ENCODE peak calls at places on chromosomes 13 and 19, in four cellular contexts. J is RWPE2, E is esophagus squamous epithelium, H is neural progenitor cell. S is an unnamed sample.
A peak's percentile ranks its signal among the peaks of the same experiment; 100 is the strongest.

GRCh38 chr13:85379433-85379832 is 419.8 kb downstream of the SLITRK6 start:
- DNase-seq in H (no peak), J (no peak), E (no peak), S (no peak)

GRCh38 chr13:28597641-28598040 is 61.3 kb upstream of the POMP start:
- DNase-seq in J (no peak), H (no peak), E (no peak), S (no peak)

GRCh38 chr13:33676700-33677048 is 141.3 kb upstream of the RFC3 start:
- DNase-seq in E (no peak), H (no peak), J (no peak), S (no peak)

GRCh38 chr19:11577451-11578341 is at the start of gene ACP5:
- DNase-seq in J (no peak), E (no peak), H (no peak), S (no peak)

GRCh38 chr19:7480222-7480974 is 8.4 kb downstream of the PEX11G start:
- DNase-seq in H (no peak), J (no peak), E (no peak), S (no peak)

GRCh38 chr13:92622905-92623304 is 603.7 kb upstream of the GPC6 start:
- DNase-seq in J (no peak), H (no peak), E (no peak), S (no peak)

GRCh38 chr19:18194554-18195238 is 1.7 kb downstream of the MPV17L2 start:
- DNase-seq in J (no peak), E (no peak), H (peak; percentile 58), S (peak; percentile 90)

GRCh38 chr19:41323430-41324125 is 13.6 kb downstream of the CCDC97 start:
- DNase-seq in H (no peak), J (no peak), E (no peak), S (peak; percentile 93)

GRCh38 chr19:21940684-21941083 is 70.1 kb downstream of the ZNF208 start:
- DNase-seq in J (no peak), H (no peak), E (no peak), S (no peak)

GRCh38 chr13:50275392-50276063 is 260.3 kb downstream of the KCNRG start:
- DNase-seq in E (no peak), H (no peak), J (no peak), S (no peak)

GRCh38 chr19:18589380-18590272 is 1.0 kb downstream of the REX1BD start:
- DNase-seq in H (peak; percentile 90), J (peak; percentile 75), E (no peak), S (peak; percentile 95)

GRCh38 chr13:23445794-23446193 is 12.3 kb upstream of the SACS start:
- DNase-seq in E (no peak), H (no peak), J (no peak), S (no peak)

GRCh38 chr19:37876047-37876446 is 30.3 kb downstream of the WDR87 start:
- DNase-seq in E (no peak), J (no peak), H (no peak), S (no peak)

GRCh38 chr13:46143239-46143701 is 38.4 kb upstream of the CPB2 start:
- DNase-seq in H (no peak), J (no peak), E (no peak), S (no peak)

GRCh38 chr13:86737334-86737932 is 933.7 kb upstream of the SLITRK5 start:
- DNase-seq in H (no peak), J (no peak), E (no peak), S (peak; percentile 41)

GRCh38 chr13:32248789-32249188 is 66.4 kb downstream of the ZAR1L start:
- DNase-seq in J (no peak), E (no peak), H (no peak), S (no peak)

GRCh38 chr13:49220035-49220855 is at the start of gene MLNR:
- DNase-seq in E (no peak), H (peak; percentile 76), J (no peak), S (peak; percentile 91)

GRCh38 chr13:45728759-45729158 is 26.6 kb downstream of the CBY2 start:
- DNase-seq in J (no peak), H (peak; percentile 66), E (no peak), S (peak; percentile 88)

GRCh38 chr19:14031719-14032480 is at the start of gene IL27RA:
- DNase-seq in J (no peak), H (peak; percentile 75), E (no peak), S (peak; percentile 88)

GRCh38 chr19:3645726-3646125 is 19.1 kb upstream of the CACTIN start:
- DNase-seq in E (no peak), H (no peak), J (no peak), S (no peak)

GRCh38 chr19:2294377-2295335 is 12.7 kb upstream of the PEAK3 start:
- DNase-seq in H (no peak), E (no peak), J (no peak), S (no peak)

GRCh38 chr13:98480915-98481510 is 95.9 kb downstream of the STK24 start:
- DNase-seq in H (no peak), J (no peak), E (no peak), S (no peak)

DNA sequence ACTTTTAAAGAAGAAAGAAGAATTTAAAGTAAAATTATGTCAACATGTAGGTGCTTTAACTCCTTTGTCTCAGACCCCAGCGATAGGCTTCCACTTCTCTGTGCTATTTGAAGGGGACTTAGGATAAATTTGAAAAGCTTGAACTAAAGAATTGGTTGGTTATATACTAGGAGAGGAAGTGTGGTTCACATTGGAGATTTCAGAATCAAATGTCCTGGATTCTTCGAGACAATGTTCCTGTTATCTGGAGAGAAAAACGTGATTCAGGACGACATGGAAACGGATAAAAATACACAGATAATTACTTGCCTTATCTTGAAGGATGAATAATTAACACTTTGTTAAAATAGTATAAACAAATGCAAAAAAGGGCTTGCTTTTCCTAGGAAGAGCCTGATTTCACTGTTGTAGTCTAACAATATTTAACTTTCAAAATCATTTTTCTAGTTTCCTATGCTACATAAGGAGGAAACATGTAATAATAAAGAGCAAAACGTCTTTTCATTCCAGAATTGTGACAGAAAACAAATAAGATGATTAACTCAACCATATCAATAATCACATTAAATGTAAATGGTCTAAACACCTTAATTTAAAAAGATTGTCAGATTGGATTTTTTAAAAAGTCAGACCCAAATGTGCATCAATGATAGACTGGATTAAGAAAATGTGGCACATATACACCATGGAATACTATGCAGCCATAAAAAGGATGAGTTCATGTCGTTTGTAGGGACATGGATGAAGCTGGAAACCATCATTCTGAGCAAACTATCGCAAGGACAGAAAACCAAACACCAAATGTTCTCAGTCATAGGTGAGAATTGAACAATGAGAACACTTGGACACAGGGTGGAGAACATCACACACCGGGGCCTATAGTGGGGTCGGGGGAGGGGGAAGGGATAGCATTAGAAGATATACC is 724 bp upstream of the ZNF780A start:
- DNase-seq in H (no peak), J (no peak), E (no peak), S (no peak)
- H3K9me3 ChIP-seq in H (no peaks in the 10 kb centered on the region), J (no peaks in the 10 kb centered on the region), E (no peaks in the 10 kb centered on the region), S (peaks cover 24% of the 10 kb centered on the region)

DNA sequence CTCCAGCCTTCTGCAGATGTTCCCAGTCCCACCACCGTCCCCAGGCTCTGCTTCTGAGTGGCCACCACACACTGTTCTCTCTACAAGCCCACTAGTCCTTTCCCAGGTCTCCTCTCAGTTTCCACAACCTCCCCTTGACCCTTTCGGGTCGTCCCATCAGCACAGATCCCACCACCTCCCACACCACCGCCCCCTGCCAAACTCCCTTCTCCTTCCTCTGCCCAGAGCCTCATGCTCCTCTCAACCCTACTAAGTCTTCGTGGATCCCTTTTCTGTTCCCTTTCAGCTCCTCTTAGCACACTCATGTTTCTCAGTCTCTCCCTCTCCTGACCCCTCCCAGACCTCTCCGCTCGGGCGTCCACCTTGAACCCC is 1.9 kb downstream of the NAPA start:
- DNase-seq in J (no peak), H (no peak), E (no peak), S (peak; percentile 44)
- H3K4me1 ChIP-seq in J (peaks cover 28% of the 10 kb centered on the region), H (peaks cover 11% of the 10 kb centered on the region), E (peaks cover 73% of the 10 kb centered on the region), S (no peaks in the 10 kb centered on the region)

GRCh38 chr13:36526897-36527296 is 94.6 kb downstream of the CCNA1 start:
- DNase-seq in E (no peak), J (no peak), H (no peak), S (no peak)
- TF ChIP-seq CTCF in E (no peak), J (peak; percentile 13), H (no peak), S (no peak)

GRCh38 chr13:112207124-112207523 is 140.2 kb downstream of the SOX1 start:
- DNase-seq in J (no peak), E (no peak), H (peak; percentile 91), S (no peak)
- H3K9me3 ChIP-seq in J (no peaks in the 10 kb centered on the region), E (no peaks in the 10 kb centered on the region), H (no peaks in the 10 kb centered on the region), S (no peaks in the 10 kb centered on the region)

GRCh38 chr13:80213201-80213600 is 127.7 kb downstream of the SPRY2 start:
- DNase-seq in H (no peak), J (no peak), E (no peak), S (no peak)

GRCh38 chr13:80214521-80214941 is 126.4 kb downstream of the SPRY2 start:
- DNase-seq in E (no peak), J (no peak), H (no peak), S (no peak)

GRCh38 chr13:80211573-80211972 is 129.4 kb downstream of the SPRY2 start:
- DNase-seq in E (no peak), H (no peak), J (no peak), S (no peak)

GRCh38 chr13:80215368-80215767 is 125.6 kb downstream of the SPRY2 start:
- DNase-seq in J (no peak), E (no peak), H (no peak), S (no peak)

DNA sequence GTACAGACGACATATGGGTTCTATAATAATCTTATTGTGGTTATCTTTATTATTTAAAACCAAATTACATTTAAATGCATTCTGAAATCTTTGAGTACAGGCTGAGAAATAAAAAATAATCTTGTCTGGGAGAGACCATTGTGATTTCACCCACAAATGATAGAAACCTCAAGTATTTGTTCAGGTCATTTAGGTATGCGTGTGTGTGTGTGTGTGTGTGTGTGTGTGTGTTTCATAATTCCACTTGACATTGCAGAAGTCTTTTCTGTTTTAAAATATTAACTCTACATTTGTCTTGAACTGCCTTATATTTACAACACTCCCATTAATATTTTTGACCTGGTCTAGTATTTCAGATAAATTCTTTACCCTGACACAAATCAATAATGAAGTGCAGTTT is 126.9 kb downstream of the SPRY2 start:
- DNase-seq in H (no peak), E (no peak), J (no peak), S (no peak)
- H3K4me1 ChIP-seq in H (peaks cover 11% of the 10 kb centered on the region), E (no peaks in the 10 kb centered on the region), J (no peaks in the 10 kb centered on the region), S (no peaks in the 10 kb centered on the region)

DNA sequence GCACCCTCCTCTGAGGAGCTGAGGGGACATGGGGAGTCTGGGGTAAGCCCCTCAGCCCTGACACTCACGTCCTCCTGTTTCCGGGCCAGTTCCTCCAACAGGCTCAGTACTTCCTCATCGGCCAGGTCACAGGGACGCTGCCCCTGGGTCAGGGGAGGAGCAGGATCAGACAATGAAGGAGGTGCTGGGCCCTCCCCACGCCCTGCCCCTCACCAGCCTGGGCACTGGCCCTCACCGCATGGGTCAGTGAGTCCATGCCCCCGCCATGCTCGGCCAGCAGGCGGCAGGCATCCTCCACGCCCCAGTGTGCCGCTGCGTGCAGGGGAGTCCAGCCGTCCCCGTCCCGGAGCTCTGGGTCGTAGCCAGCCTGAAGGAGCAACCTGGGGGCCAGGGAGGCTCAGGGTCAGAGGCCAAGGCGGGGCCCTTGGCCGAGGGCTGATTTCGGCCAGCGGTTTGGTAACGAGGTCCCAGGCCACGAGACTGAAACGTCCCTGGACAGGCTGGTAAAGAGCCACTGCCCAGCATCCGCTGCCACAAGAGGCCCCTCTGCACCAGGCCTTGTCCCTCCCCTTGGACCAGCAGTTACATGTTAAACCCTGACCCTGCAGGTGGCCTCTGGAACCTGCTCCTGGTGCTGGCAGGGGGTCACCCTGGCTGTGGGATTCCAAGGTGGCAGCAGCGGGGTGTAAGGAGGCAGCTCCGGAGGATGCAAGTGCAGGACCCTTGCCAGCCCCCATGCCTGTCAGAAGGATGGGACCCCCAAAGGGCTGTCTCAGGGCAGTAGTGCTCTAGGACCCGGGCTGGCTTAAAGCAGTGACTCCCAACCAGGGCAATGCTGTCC is 18.5 kb downstream of the PPP1R12C start:
- DNase-seq in H (no peak), J (peak; percentile 52), E (no peak), S (peak; percentile 66)
- TF ChIP-seq CTCF in H (peak; percentile 27), J (no peak), E (no peak), S (peak; percentile 57)

S was measured in endodermal cell.